ENCODE peak calls at places on chromosomes 12 and 14, in four cellular contexts. Q is K562, L is GM12878, H is HepG2. N is an unnamed sample.

GRCh38 chr14:89540830-89541470 is 123.9 kb upstream of the FOXN3 start:
- DNase-seq in Q (no peak), L (no peak), H (no peak), N (no peak)

GRCh38 chr14:21023174-21023573 is 1.7 kb downstream of the NDRG2 start:
- DNase-seq in Q (no peak), L (no peak), H (no peak), N (no peak)

GRCh38 chr12:92324849-92325500 is 179.3 kb upstream of the BTG1 start:
- DNase-seq in Q (no peak), L (no peak), H (no peak), N (no peak)

GRCh38 chr12:101599771-101600486 is 5.2 kb downstream of the MYBPC1 start:
- DNase-seq in Q (no peak), L (no peak), H (peak; percentile 90), N (no peak)

GRCh38 chr12:51590347-51591019 is 550 bp upstream of the SCN8A start:
- DNase-seq in Q (peak; percentile 87), L (no peak), H (peak; percentile 62), N (peak; percentile 87)

GRCh38 chr12:42143401-42144173 is 1.1 kb downstream of the GXYLT1 start:
- DNase-seq in Q (no peak), L (no peak), H (no peak), N (no peak)

GRCh38 chr14:105335735-105336476 is 21.4 kb downstream of the PACS2 start:
- DNase-seq in Q (no peak), L (no peak), H (no peak), N (no peak)

GRCh38 chr14:82796081-82796480 is 1262.4 kb upstream of the SEL1L start:
- DNase-seq in Q (no peak), L (no peak), H (no peak), N (no peak)

GRCh38 chr14:93794756-93795155 is 6.5 kb upstream of the PRIMA1 start:
- DNase-seq in Q (no peak), L (no peak), H (no peak), N (no peak)

GRCh38 chr12:97471194-97471593 is 8.6 kb downstream of the RMST start:
- DNase-seq in Q (no peak), L (no peak), H (no peak), N (no peak)

GRCh38 chr12:118645219-118645618 is 268.9 kb downstream of the SUDS3 start:
- DNase-seq in Q (peak; percentile 20), L (no peak), H (peak; percentile 23), N (peak; percentile 10)

GRCh38 chr12:73514672-73515071 is 1023.0 kb upstream of the ATXN7L3B start:
- DNase-seq in Q (peak; percentile 4), L (no peak), H (no peak), N (peak; percentile 32)

GRCh38 chr12:106586535-106586802 is 3.7 kb downstream of the RFX4 start:
- DNase-seq in Q (no peak), L (no peak), H (no peak), N (no peak)
- TF ChIP-seq FOXK2 in Q (no peak), L (no peak), H (no peak), N (no peak)

GRCh38 chr12:40376533-40377267 is 151.9 kb downstream of the LRRK2 start:
- DNase-seq in Q (no peak), L (no peak), H (no peak), N (no peak)

GRCh38 chr12:40378721-40379120 is 153.9 kb downstream of the LRRK2 start:
- DNase-seq in Q (no peak), L (no peak), H (no peak), N (no peak)

GRCh38 chr12:40375076-40375475 is 150.3 kb downstream of the LRRK2 start:
- DNase-seq in Q (no peak), L (no peak), H (peak; percentile 2), N (peak; percentile 6)
- TF ChIP-seq FOXK2 in Q (no peak), L (no peak), H (no peak), N (no peak)

GRCh38 chr14:36518586-36519430 is 1.2 kb downstream of the NKX2-1 start:
- DNase-seq in Q (no peak), L (no peak), H (no peak), N (no peak)
- TF ChIP-seq FOXK2 in Q (no peak), L (no peak), H (no peak), N (no peak)

GRCh38 chr14:75234173-75234855 is 44.3 kb upstream of the FOS start:
- DNase-seq in Q (peak; percentile 42), L (no peak), H (peak; percentile 31), N (no peak)
- TF ChIP-seq FOXK2 in Q (no peak), L (no peak), H (no peak), N (no peak)